ENCODE peak calls at places on chromosomes 16 and 17, in nine cellular contexts. One of them, this sample, is unnamed.

GRCh38 chr16:8632675-8633182 is 11.2 kb downstream of the METTL22 start:
- DNase-seq in heart right ventricle: peak
- DNase-seq in NB4: peak
- DNase-seq in AG20443: no peak
- DNase-seq in GM19239: no peak
- DNase-seq in effector memory CD4-positive, alpha-beta T cell: no peak
- DNase-seq in brain microvascular endothelial cell: no peak
- DNase-seq in EL: no peak
- DNase-seq in activated CD4-positive, alpha-beta T cell treated with anti-CD3 and anti-CD28 coated beads, Interleukin-2, amount 50 U/mL, for 48 hours: no peak
- DNase-seq in this sample: no peak

GRCh38 chr16:49274936-49275730 is 6.5 kb downstream of the CBLN1 start:
- DNase-seq in heart right ventricle: no peak
- DNase-seq in NB4: no peak
- DNase-seq in AG20443: no peak
- DNase-seq in GM19239: no peak
- DNase-seq in effector memory CD4-positive, alpha-beta T cell: no peak
- DNase-seq in brain microvascular endothelial cell: no peak
- DNase-seq in EL: no peak
- DNase-seq in activated CD4-positive, alpha-beta T cell treated with anti-CD3 and anti-CD28 coated beads, Interleukin-2, amount 50 U/mL, for 48 hours: no peak
- DNase-seq in this sample: no peak

GRCh38 chr17:62968445-62968923 is 2.4 kb downstream of the TANC2 start:
- DNase-seq in heart right ventricle: peak
- DNase-seq in NB4: peak
- DNase-seq in AG20443: peak
- DNase-seq in GM19239: peak
- DNase-seq in effector memory CD4-positive, alpha-beta T cell: no peak
- DNase-seq in brain microvascular endothelial cell: peak
- DNase-seq in EL: peak
- DNase-seq in activated CD4-positive, alpha-beta T cell treated with anti-CD3 and anti-CD28 coated beads, Interleukin-2, amount 50 U/mL, for 48 hours: peak
- DNase-seq in this sample: peak

GRCh38 chr16:61313931-61314330 is 722.3 kb downstream of the CDH8 start:
- DNase-seq in heart right ventricle: no peak
- DNase-seq in NB4: no peak
- DNase-seq in AG20443: no peak
- DNase-seq in GM19239: no peak
- DNase-seq in effector memory CD4-positive, alpha-beta T cell: no peak
- DNase-seq in brain microvascular endothelial cell: peak
- DNase-seq in EL: no peak
- DNase-seq in activated CD4-positive, alpha-beta T cell treated with anti-CD3 and anti-CD28 coated beads, Interleukin-2, amount 50 U/mL, for 48 hours: no peak
- DNase-seq in this sample: no peak

GRCh38 chr16:25494292-25494691 is 197.5 kb upstream of the HS3ST4 start:
- DNase-seq in heart right ventricle: no peak
- DNase-seq in NB4: no peak
- DNase-seq in AG20443: no peak
- DNase-seq in GM19239: no peak
- DNase-seq in effector memory CD4-positive, alpha-beta T cell: no peak
- DNase-seq in brain microvascular endothelial cell: no peak
- DNase-seq in EL: no peak
- DNase-seq in activated CD4-positive, alpha-beta T cell treated with anti-CD3 and anti-CD28 coated beads, Interleukin-2, amount 50 U/mL, for 48 hours: no peak
- DNase-seq in this sample: no peak

GRCh38 chr17:42132941-42133340 is 10.3 kb downstream of the HSPB9 start:
- DNase-seq in heart right ventricle: peak
- DNase-seq in NB4: peak
- DNase-seq in AG20443: peak
- DNase-seq in GM19239: no peak
- DNase-seq in effector memory CD4-positive, alpha-beta T cell: no peak
- DNase-seq in brain microvascular endothelial cell: peak
- DNase-seq in EL: peak
- DNase-seq in activated CD4-positive, alpha-beta T cell treated with anti-CD3 and anti-CD28 coated beads, Interleukin-2, amount 50 U/mL, for 48 hours: peak
- DNase-seq in this sample: no peak

GRCh38 chr17:36850794-36851193 is 86.5 kb upstream of the LHX1 start:
- DNase-seq in heart right ventricle: no peak
- DNase-seq in NB4: peak
- DNase-seq in AG20443: peak
- DNase-seq in GM19239: no peak
- DNase-seq in effector memory CD4-positive, alpha-beta T cell: no peak
- DNase-seq in brain microvascular endothelial cell: peak
- DNase-seq in EL: peak
- DNase-seq in activated CD4-positive, alpha-beta T cell treated with anti-CD3 and anti-CD28 coated beads, Interleukin-2, amount 50 U/mL, for 48 hours: peak
- DNase-seq in this sample: no peak

GRCh38 chr16:57991551-57992059 is 8.9 kb downstream of the ZNF319 start:
- DNase-seq in heart right ventricle: no peak
- DNase-seq in NB4: no peak
- DNase-seq in AG20443: no peak
- DNase-seq in GM19239: no peak
- DNase-seq in effector memory CD4-positive, alpha-beta T cell: no peak
- DNase-seq in brain microvascular endothelial cell: no peak
- DNase-seq in EL: no peak
- DNase-seq in activated CD4-positive, alpha-beta T cell treated with anti-CD3 and anti-CD28 coated beads, Interleukin-2, amount 50 U/mL, for 48 hours: no peak
- DNase-seq in this sample: no peak

GRCh38 chr17:39607851-39608130 is at the start of gene NEUROD2:
- DNase-seq in heart right ventricle: no peak
- DNase-seq in NB4: no peak
- DNase-seq in AG20443: no peak
- DNase-seq in GM19239: no peak
- DNase-seq in effector memory CD4-positive, alpha-beta T cell: no peak
- DNase-seq in brain microvascular endothelial cell: no peak
- DNase-seq in EL: no peak
- DNase-seq in activated CD4-positive, alpha-beta T cell treated with anti-CD3 and anti-CD28 coated beads, Interleukin-2, amount 50 U/mL, for 48 hours: no peak
- DNase-seq in this sample: no peak

GRCh38 chr16:30075503-30076275 is at the start of gene PPP4C:
- DNase-seq in heart right ventricle: peak
- DNase-seq in NB4: peak
- DNase-seq in AG20443: peak
- DNase-seq in GM19239: peak
- DNase-seq in effector memory CD4-positive, alpha-beta T cell: peak
- DNase-seq in brain microvascular endothelial cell: peak
- DNase-seq in EL: peak
- DNase-seq in activated CD4-positive, alpha-beta T cell treated with anti-CD3 and anti-CD28 coated beads, Interleukin-2, amount 50 U/mL, for 48 hours: peak
- DNase-seq in this sample: peak

GRCh38 chr17:34252138-34252889 is 2.8 kb upstream of the CCL2 start:
- DNase-seq in heart right ventricle: peak
- DNase-seq in NB4: peak
- DNase-seq in AG20443: peak
- DNase-seq in GM19239: peak
- DNase-seq in effector memory CD4-positive, alpha-beta T cell: no peak
- DNase-seq in brain microvascular endothelial cell: peak
- DNase-seq in EL: peak
- DNase-seq in activated CD4-positive, alpha-beta T cell treated with anti-CD3 and anti-CD28 coated beads, Interleukin-2, amount 50 U/mL, for 48 hours: peak
- DNase-seq in this sample: no peak

GRCh38 chr16:83802135-83802534 is 5.6 kb upstream of the HSBP1 start:
- DNase-seq in heart right ventricle: peak
- DNase-seq in NB4: no peak
- DNase-seq in AG20443: peak
- DNase-seq in GM19239: peak
- DNase-seq in effector memory CD4-positive, alpha-beta T cell: no peak
- DNase-seq in brain microvascular endothelial cell: peak
- DNase-seq in EL: peak
- DNase-seq in activated CD4-positive, alpha-beta T cell treated with anti-CD3 and anti-CD28 coated beads, Interleukin-2, amount 50 U/mL, for 48 hours: no peak
- DNase-seq in this sample: no peak

GRCh38 chr17:63571632-63572310 is 21.5 kb downstream of the DCAF7 start:
- DNase-seq in heart right ventricle: no peak
- DNase-seq in NB4: peak
- DNase-seq in AG20443: peak
- DNase-seq in GM19239: no peak
- DNase-seq in effector memory CD4-positive, alpha-beta T cell: no peak
- DNase-seq in brain microvascular endothelial cell: peak
- DNase-seq in EL: peak
- DNase-seq in activated CD4-positive, alpha-beta T cell treated with anti-CD3 and anti-CD28 coated beads, Interleukin-2, amount 50 U/mL, for 48 hours: no peak
- DNase-seq in this sample: no peak

GRCh38 chr17:869567-870530 is 87.7 kb downstream of the MRM3 start:
- DNase-seq in heart right ventricle: no peak
- DNase-seq in NB4: peak
- DNase-seq in AG20443: peak
- DNase-seq in GM19239: no peak
- DNase-seq in effector memory CD4-positive, alpha-beta T cell: no peak
- DNase-seq in brain microvascular endothelial cell: peak
- DNase-seq in EL: peak
- DNase-seq in activated CD4-positive, alpha-beta T cell treated with anti-CD3 and anti-CD28 coated beads, Interleukin-2, amount 50 U/mL, for 48 hours: no peak
- DNase-seq in this sample: no peak

This sample was measured in naive thymus-derived CD4-positive, alpha-beta T cell.